ENCODE peak calls at places on chromosomes 12 and 14, in ten cellular contexts. S is NCI-H1694 treated with DMSO at 0.1 percent for 48 hours; X is H4; K is Daoy; H is naive thymus-derived CD4-positive, alpha-beta T cell; Q is stimulated activated CD4-positive, alpha-beta T cell treated with anti-CD3 and anti-CD28 coated beads, TNF-alpha, amount 100 ng/mL, for 1 hour; B is AG10803; T is substantia nigra; O is activated CD4-positive, alpha-beta memory T cell treated with anti-CD3 and anti-CD28 coated beads for 36 hours; G is mesendoderm. P is an unnamed sample.

GRCh38 chr12:120939523-120939922 is 35.4 kb upstream of the SPPL3 start:
- DNase-seq in S (no peak), X (no peak), K (no peak), H (no peak), Q (no peak), B (no peak), T (no peak), O (no peak), G (no peak), P (peak)

GRCh38 chr12:69115955-69116354 is 123.4 kb upstream of the CPSF6 start:
- DNase-seq in S (no peak), X (no peak), K (no peak), H (no peak), Q (no peak), B (no peak), T (no peak), O (no peak), G (peak), P (no peak)

GRCh38 chr14:87996276-87996592 is 3.3 kb upstream of the GALC start:
- DNase-seq in S (no peak), X (no peak), K (no peak), H (no peak), Q (no peak), B (no peak), T (no peak), O (no peak), G (peak), P (no peak)

GRCh38 chr12:105936496-105936895 is 202.3 kb downstream of the NUAK1 start:
- DNase-seq in S (no peak), X (no peak), K (no peak), H (no peak), Q (no peak), B (no peak), T (no peak), O (no peak), G (no peak), P (no peak)

GRCh38 chr12:121697093-121697698 is 15.4 kb upstream of the TMEM120B start:
- DNase-seq in S (peak), X (no peak), K (no peak), H (peak), Q (peak), B (peak), T (no peak), O (no peak), G (no peak), P (no peak)

GRCh38 chr14:76780875-76781647 is 19.8 kb downstream of the VASH1 start:
- DNase-seq in S (no peak), X (no peak), K (no peak), H (no peak), Q (no peak), B (no peak), T (peak), O (no peak), G (no peak), P (peak)

GRCh38 chr12:57469334-57470164 is 10.0 kb downstream of the GLI1 start:
- DNase-seq in S (no peak), X (no peak), K (no peak), H (no peak), Q (no peak), B (no peak), T (no peak), O (no peak), G (no peak), P (no peak)

GRCh38 chr14:89853976-89854693 is 100.4 kb downstream of the EFCAB11 start:
- DNase-seq in S (peak), X (no peak), K (no peak), H (no peak), Q (no peak), B (peak), T (no peak), O (no peak), G (no peak), P (no peak)

GRCh38 chr12:48862691-48863090 is 3.0 kb downstream of the RND1 start:
- DNase-seq in S (no peak), X (no peak), K (no peak), H (no peak), Q (no peak), B (no peak), T (no peak), O (no peak), G (no peak), P (no peak)

GRCh38 chr12:14367097-14367661 is 1.7 kb downstream of the ATF7IP start:
- DNase-seq in S (no peak), X (peak), K (peak), H (peak), Q (no peak), B (peak), T (no peak), O (no peak), G (no peak), P (no peak)

GRCh38 chr12:1803736-1804135 is 16.6 kb upstream of the LRTM2 start:
- DNase-seq in S (no peak), X (no peak), K (no peak), H (no peak), Q (no peak), B (no peak), T (no peak), O (peak), G (no peak), P (no peak)

GRCh38 chr14:64990291-64990690 is 3.6 kb downstream of the FNTB start:
- DNase-seq in S (no peak), X (no peak), K (no peak), H (no peak), Q (no peak), B (no peak), T (no peak), O (no peak), G (no peak), P (no peak)

GRCh38 chr12:104695453-104696148 is 238.9 kb downstream of the CHST11 start:
- DNase-seq in S (no peak), X (peak), K (peak), H (peak), Q (peak), B (peak), T (no peak), O (peak), G (no peak), P (no peak)

GRCh38 chr12:81758421-81759214 is 532 bp downstream of the PPFIA2 start:
- DNase-seq in S (peak), X (no peak), K (peak), H (peak), Q (no peak), B (peak), T (peak), O (peak), G (peak), P (peak)

GRCh38 chr12:11794751-11795150 is 145.3 kb downstream of the ETV6 start:
- DNase-seq in S (no peak), X (no peak), K (no peak), H (no peak), Q (no peak), B (no peak), T (no peak), O (no peak), G (no peak), P (no peak)

GRCh38 chr12:131242741-131243496 is 289.2 kb downstream of the ADGRD1 start:
- DNase-seq in S (no peak), X (no peak), K (peak), H (no peak), Q (no peak), B (no peak), T (no peak), O (peak), G (peak), P (no peak)

GRCh38 chr12:76450690-76451089 is 102.5 kb upstream of the BBS10 start:
- DNase-seq in S (no peak), X (peak), K (peak), H (no peak), Q (no peak), B (peak), T (no peak), O (no peak), G (peak), P (no peak)

GRCh38 chr12:91854725-91855124 is 290.9 kb downstream of the BTG1 start:
- DNase-seq in S (no peak), X (no peak), K (no peak), H (no peak), Q (no peak), B (peak), T (no peak), O (no peak), G (no peak), P (no peak)

GRCh38 chr12:55702861-55703260 is 4.8 kb downstream of the ITGA7 start:
- DNase-seq in S (no peak), X (no peak), K (no peak), H (no peak), Q (no peak), B (no peak), T (no peak), O (no peak), G (no peak), P (no peak)

GRCh38 chr12:132550830-132551229 is 59.6 kb downstream of the LRCOL1 start:
- DNase-seq in S (no peak), X (no peak), K (no peak), H (no peak), Q (no peak), B (no peak), T (no peak), O (no peak), G (no peak), P (no peak)

GRCh38 chr12:105451211-105451610 is 120.7 kb downstream of the C12orf75 start:
- DNase-seq in S (no peak), X (no peak), K (peak), H (no peak), Q (no peak), B (peak), T (no peak), O (no peak), G (no peak), P (no peak)

GRCh38 chr12:2984698-2985097 is 25.5 kb downstream of the TEAD4 start:
- DNase-seq in S (no peak), X (no peak), K (no peak), H (no peak), Q (no peak), B (no peak), T (no peak), O (no peak), G (no peak), P (no peak)

GRCh38 chr12:45268672-45269406 is 52.9 kb downstream of the ANO6 start:
- DNase-seq in S (peak), X (peak), K (peak), H (no peak), Q (no peak), B (peak), T (no peak), O (no peak), G (peak), P (no peak)

GRCh38 chr12:108647199-108647935 is 13.7 kb upstream of the SELPLG start:
- DNase-seq in S (no peak), X (no peak), K (no peak), H (no peak), Q (no peak), B (no peak), T (no peak), O (no peak), G (no peak), P (no peak)

P was measured in head of caudate nucleus.